ENCODE peak calls at places on chromosome 6, in four cellular contexts. S, C, R and L are unnamed samples.

GRCh38 chr6:50913105-50913770 is 94.6 kb downstream of the TFAP2B start:
- DNase-seq in C (no peak), S (no peak), R (no peak), L (no peak)

GRCh38 chr6:156160007-156160787 is 617.0 kb upstream of the ARID1B start:
- DNase-seq in R (no peak), C (no peak), S (no peak), L (no peak)

GRCh38 chr6:8335371-8335770 is 100.0 kb downstream of the SLC35B3 start:
- DNase-seq in R (no peak), C (no peak), S (no peak), L (no peak)

GRCh38 chr6:30748851-30749540 is 4.6 kb upstream of the IER3 start:
- DNase-seq in R (no peak), S (peak; percentile 87), C (no peak), L (no peak)

GRCh38 chr6:141421378-141421777 is 711.3 kb upstream of the GJE1 start:
- DNase-seq in R (no peak), S (no peak), C (no peak), L (no peak)

GRCh38 chr6:50791900-50792508 is 26.7 kb upstream of the TFAP2B start:
- DNase-seq in R (peak; percentile 60), S (peak; percentile 61), C (no peak), L (peak; percentile 42)

GRCh38 chr6:100269189-100269588 is 195.5 kb downstream of the SIM1 start:
- DNase-seq in C (no peak), S (no peak), R (no peak), L (no peak)

GRCh38 chr6:157248264-157248663 is 75.1 kb downstream of the TMEM242 start:
- DNase-seq in C (no peak), S (no peak), R (no peak), L (no peak)

GRCh38 chr6:121849477-121849876 is 414.0 kb downstream of the GJA1 start:
- DNase-seq in C (no peak), S (peak; percentile 67), R (peak; percentile 54), L (peak; percentile 80)

GRCh38 chr6:152267967-152268845 is 369.0 kb downstream of the SYNE1 start:
- DNase-seq in S (peak; percentile 45), R (peak; percentile 11), C (no peak), L (peak; percentile 25)

DNA sequence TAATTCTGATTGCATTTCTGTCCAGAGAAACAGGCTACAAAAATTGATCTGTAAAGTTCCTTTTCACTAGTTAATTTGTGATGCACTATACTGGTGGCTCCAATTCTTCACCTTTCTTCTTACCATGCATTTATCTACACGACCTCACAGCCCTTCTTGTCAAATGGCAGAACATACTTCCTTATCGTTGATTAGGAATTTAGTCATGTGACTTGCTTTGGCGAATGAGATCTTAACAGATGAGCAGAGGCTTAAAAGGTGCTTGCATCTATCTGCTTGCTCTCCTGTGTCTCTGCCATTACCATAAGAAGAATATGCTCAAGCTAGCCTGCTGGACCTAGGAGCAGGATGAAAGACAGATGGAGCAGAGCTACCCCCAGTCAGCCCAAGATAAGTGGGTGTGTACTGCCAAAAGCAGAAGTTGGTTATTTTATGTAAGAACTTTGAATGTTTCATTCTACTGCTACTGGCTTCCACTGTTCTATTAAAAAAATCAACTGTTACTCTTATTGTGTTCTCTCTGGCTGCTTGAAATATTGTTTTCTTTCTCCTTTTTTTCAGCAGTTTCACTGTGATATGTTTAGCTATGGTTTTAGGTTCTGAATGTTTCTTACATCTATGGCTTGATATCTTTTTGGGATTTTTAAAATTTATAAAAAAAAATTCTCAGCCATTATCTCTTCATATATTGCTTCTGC is 40.2 kb upstream of the RBM24 start:
- DNase-seq in S (no peak), R (no peak), C (no peak), L (no peak)
- TF ChIP-seq TARDBP in S (no peak), R (no peak), C (no peak), L (no peak)

DNA sequence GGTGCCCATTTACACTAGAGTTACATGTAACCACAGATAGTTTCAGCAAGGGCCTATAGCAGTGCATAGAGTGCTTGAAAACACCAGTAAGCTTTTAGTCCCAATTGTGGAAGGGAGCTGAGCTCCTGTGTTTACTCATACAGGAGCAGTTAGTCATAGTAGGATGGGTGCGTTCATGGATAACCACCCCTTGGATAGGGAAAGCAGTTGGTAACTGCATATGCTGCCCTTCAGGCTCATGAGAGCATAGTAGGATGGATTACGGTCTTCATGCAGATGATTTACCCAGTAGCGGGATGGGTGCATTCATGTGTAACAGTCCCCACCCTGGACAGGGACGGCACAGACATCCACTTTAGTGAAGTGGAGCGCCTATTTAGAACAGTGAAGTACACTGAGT is 45.1 kb downstream of the OR2B6 start:
- DNase-seq in C (no peak), S (no peak), R (no peak), L (no peak)
- TF ChIP-seq TARDBP in C (no peak), S (no peak), R (no peak), L (no peak)

GRCh38 chr6:36499918-36500317 is 47.4 kb downstream of the STK38 start:
- DNase-seq in R (no peak), S (no peak), C (no peak), L (no peak)
- TF ChIP-seq TARDBP in R (no peak), S (no peak), C (no peak), L (no peak)

GRCh38 chr6:113818528-113818927 is 38.6 kb upstream of the MARCKS start:
- DNase-seq in C (no peak), S (no peak), R (no peak), L (no peak)
- TF ChIP-seq TARDBP in C (no peak), S (no peak), R (no peak), L (no peak)

GRCh38 chr6:119476024-119476423 is 126.5 kb upstream of the MAN1A1 start:
- DNase-seq in C (no peak), R (no peak), S (no peak), L (no peak)

GRCh38 chr6:119467478-119468081 is 118.0 kb upstream of the MAN1A1 start:
- DNase-seq in S (no peak), R (no peak), C (no peak), L (no peak)

GRCh38 chr6:119466226-119466625 is 116.7 kb upstream of the MAN1A1 start:
- DNase-seq in S (no peak), R (no peak), C (no peak), L (no peak)

GRCh38 chr6:119476554-119476953 is 127.0 kb upstream of the MAN1A1 start:
- DNase-seq in S (no peak), R (no peak), C (no peak), L (no peak)

DNA sequence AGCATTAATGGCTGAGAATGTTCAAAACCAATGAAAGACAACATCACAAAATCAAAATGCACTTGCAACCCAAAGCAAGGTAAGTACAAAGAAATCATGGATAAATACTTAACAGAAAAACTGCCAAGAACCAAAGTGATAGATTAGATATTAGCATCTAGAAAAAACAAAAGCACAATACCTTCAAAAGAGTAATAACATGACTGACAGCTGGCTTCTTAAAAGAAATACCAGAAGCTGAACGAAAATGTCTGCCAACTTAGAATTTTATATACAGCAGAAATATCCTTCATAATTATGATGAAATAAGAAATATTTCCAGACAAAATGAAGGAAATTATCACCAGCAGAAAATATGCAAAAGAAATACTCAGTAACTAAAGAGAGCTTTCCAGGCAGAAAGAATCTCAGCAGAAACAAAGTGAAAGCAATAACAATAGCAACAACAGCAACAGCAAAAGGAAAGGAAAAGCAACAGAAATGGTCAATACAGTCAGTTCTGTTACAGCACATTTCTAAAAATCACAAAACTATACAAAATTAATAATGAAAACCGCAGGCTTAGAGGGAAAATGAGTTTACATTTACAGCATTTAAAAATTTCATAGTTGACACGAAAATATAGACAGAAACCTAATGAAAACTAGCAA is 121.5 kb upstream of the MAN1A1 start:
- DNase-seq in R (no peak), C (no peak), S (no peak), L (no peak)
- TF ChIP-seq TARDBP in R (no peak), C (no peak), S (no peak), L (no peak)

GRCh38 chr6:85390105-85390728 is 59.7 kb upstream of the NT5E start:
- DNase-seq in C (no peak), S (peak; percentile 87), R (no peak), L (no peak)
- TF ChIP-seq TARDBP in C (no peak), S (peak; percentile 45), R (no peak), L (no peak)

DNA sequence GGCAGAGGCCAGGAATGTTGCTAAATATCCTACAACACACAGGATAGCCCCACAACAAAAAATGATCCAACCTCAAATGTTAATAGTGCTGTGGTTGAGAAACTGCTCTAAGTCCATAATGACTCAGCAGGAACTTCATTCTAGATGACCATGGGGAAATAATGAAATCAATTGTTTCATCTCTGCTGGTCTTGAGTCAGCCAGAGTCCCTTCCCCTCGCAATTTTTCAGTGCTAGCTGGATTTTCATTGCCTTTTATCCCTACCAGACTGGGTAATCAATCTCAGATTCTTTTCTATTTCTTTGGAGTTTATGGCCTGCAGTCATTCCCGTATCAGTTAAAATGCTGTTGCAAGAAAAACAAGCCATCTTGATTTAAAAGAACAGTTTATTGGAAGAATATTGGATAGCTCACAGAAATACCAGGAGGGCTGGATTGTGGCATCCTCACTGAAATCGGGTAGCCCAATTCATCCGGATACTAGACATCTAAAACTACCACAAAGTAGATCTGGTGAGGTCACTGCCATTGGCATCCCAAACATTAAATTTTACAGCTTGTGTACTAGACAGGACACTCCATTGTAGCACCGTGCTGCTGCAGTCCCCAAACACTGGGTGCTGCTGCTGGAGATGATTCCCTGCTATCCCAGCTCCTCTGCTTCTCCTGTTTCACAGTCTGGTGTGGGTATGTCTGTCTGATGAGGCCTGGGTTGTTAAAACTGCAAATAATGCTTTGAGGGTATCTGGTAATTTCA is 30.3 kb upstream of the POPDC3 start:
- DNase-seq in S (peak; percentile 60), R (no peak), C (no peak), L (no peak)
- TF ChIP-seq TARDBP in S (no peak), R (no peak), C (no peak), L (no peak)

GRCh38 chr6:117481926-117482239 is 591 bp upstream of the DCBLD1 start:
- DNase-seq in S (no peak), R (no peak), C (no peak), L (no peak)

GRCh38 chr6:117478853-117479231 is 3.6 kb upstream of the DCBLD1 start:
- DNase-seq in S (no peak), C (no peak), R (no peak), L (no peak)

GRCh38 chr6:117482240-117483003 is at the start of gene DCBLD1:
- DNase-seq in R (peak; percentile 89), C (no peak), S (peak; percentile 78), L (peak; percentile 87)

GRCh38 chr6:117481278-117481925 is 1.1 kb upstream of the DCBLD1 start:
- DNase-seq in C (no peak), R (peak; percentile 17), S (peak; percentile 84), L (no peak)

GRCh38 chr6:117480651-117481050 is 1.8 kb upstream of the DCBLD1 start:
- DNase-seq in C (no peak), S (peak; percentile 59), R (no peak), L (no peak)
- TF ChIP-seq TARDBP in C (no peak), S (no peak), R (no peak), L (no peak)

GRCh38 chr6:24926192-24926591 is 9.6 kb downstream of the RIPOR2 start:
- DNase-seq in R (no peak), S (peak; percentile 23), C (no peak), L (no peak)
- TF ChIP-seq TARDBP in R (no peak), S (no peak), C (no peak), L (no peak)